ENCODE peak calls at places on chromosomes 7 and 10, in six cellular contexts. I, W, Z, F, E and M are unnamed samples.

GRCh38 chr7:118657391-118658005 is 433.0 kb downstream of the ANKRD7 start:
- DNase-seq in I (no peak), W (no peak), Z (no peak), F (no peak), E (no peak), M (no peak)

GRCh38 chr7:158988302-158988862 is 132.0 kb downstream of the DYNC2I1 start:
- DNase-seq in I (no peak), W (no peak), Z (no peak), F (no peak), E (no peak), M (no peak)

GRCh38 chr7:49773082-49773938 is at the start of gene VWC2:
- DNase-seq in I (no peak), W (peak), Z (no peak), F (no peak), E (peak), M (no peak)

GRCh38 chr7:46512901-46513431 is 591.9 kb upstream of the IGFBP3 start:
- DNase-seq in I (peak), W (no peak), Z (no peak), F (peak), E (no peak), M (no peak)

GRCh38 chr7:48839108-48839507 is 85.2 kb upstream of the CDC14C start:
- DNase-seq in I (no peak), W (no peak), Z (no peak), F (no peak), E (no peak), M (no peak)

GRCh38 chr7:20235303-20235702 is 18.1 kb upstream of the MACC1 start:
- DNase-seq in I (no peak), W (no peak), Z (no peak), F (no peak), E (no peak), M (no peak)

GRCh38 chr7:90772410-90772809 is 176.3 kb downstream of the CDK14 start:
- DNase-seq in I (no peak), W (no peak), Z (no peak), F (no peak), E (no peak), M (no peak)

GRCh38 chr10:32112055-32112454 is 55.8 kb upstream of the KIF5B start:
- DNase-seq in I (no peak), W (peak), Z (no peak), F (peak), E (no peak), M (no peak)

GRCh38 chr10:49009231-49009979 is 69.8 kb upstream of the LRRC18 start:
- DNase-seq in I (no peak), W (no peak), Z (peak), F (no peak), E (no peak), M (no peak)

GRCh38 chr7:116441534-116441933 is 58.0 kb upstream of the CAV2 start:
- DNase-seq in I (no peak), W (no peak), Z (no peak), F (peak), E (no peak), M (no peak)

GRCh38 chr7:2475678-2476015 is 551 bp downstream of the GRIFIN start:
- DNase-seq in I (no peak), W (peak), Z (no peak), F (no peak), E (no peak), M (no peak)

GRCh38 chr7:108448777-108449576 is 7.3 kb downstream of the NRCAM start:
- DNase-seq in I (no peak), W (no peak), Z (no peak), F (no peak), E (no peak), M (no peak)

GRCh38 chr7:50362142-50362541 is 57.6 kb downstream of the IKZF1 start:
- DNase-seq in I (no peak), W (no peak), Z (no peak), F (no peak), E (no peak), M (no peak)

DNA sequence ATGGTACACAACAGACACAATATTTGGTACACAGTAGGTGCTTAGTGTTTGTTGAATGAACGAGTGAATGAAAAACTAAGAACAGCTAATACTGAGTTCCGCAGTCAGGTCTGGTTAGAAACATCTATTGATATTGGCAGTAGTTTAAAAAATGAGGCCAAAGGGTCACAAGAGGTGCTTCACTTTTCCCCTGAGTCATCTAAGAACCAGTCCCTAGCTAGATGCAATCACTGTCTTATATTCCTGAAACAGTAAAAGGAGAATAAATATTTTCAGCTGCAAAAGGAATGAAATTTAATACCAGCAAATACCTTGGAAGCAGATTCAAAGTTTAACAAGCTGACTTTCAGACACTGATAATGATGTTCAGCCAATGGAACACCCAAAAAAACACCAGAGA is 54.5 kb downstream of the SCRN1 start:
- DNase-seq in I (no peak), W (no peak), Z (no peak), F (no peak), E (no peak), M (no peak)
- TF ChIP-seq CTCF in I (no peak), W (no peak), Z (no peak), F (no peak), E (no peak), M (no peak)

GRCh38 chr10:57786850-57787750 is 480.6 kb downstream of the IPMK start:
- DNase-seq in I (no peak), W (no peak), Z (no peak), F (no peak), E (peak), M (no peak)
- TF ChIP-seq CTCF in I (no peak), W (no peak), Z (no peak), F (no peak), E (no peak), M (no peak)

GRCh38 chr7:102286237-102287081 is at the start of gene SH2B2:
- DNase-seq in I (peak), W (peak), Z (no peak), F (peak), E (peak), M (peak)
- TF ChIP-seq CTCF in I (no peak), W (no peak), Z (no peak), F (peak), E (no peak), M (no peak)

GRCh38 chr7:157138424-157139141 is at the start of gene UBE3C:
- DNase-seq in I (peak), W (peak), Z (peak), F (peak), E (peak), M (peak)
- TF ChIP-seq CTCF in I (no peak), W (no peak), Z (no peak), F (no peak), E (no peak), M (no peak)

GRCh38 chr7:823639-824038 is 8.6 kb upstream of the SUN1 start:
- DNase-seq in I (peak), W (peak), Z (no peak), F (no peak), E (no peak), M (no peak)

GRCh38 chr7:825386-825785 is 6.9 kb upstream of the SUN1 start:
- DNase-seq in I (no peak), W (peak), Z (no peak), F (no peak), E (no peak), M (no peak)

GRCh38 chr7:824106-824505 is 8.2 kb upstream of the SUN1 start:
- DNase-seq in I (no peak), W (no peak), Z (no peak), F (no peak), E (no peak), M (no peak)

GRCh38 chr7:826230-826905 is 5.9 kb upstream of the SUN1 start:
- DNase-seq in I (no peak), W (peak), Z (no peak), F (no peak), E (no peak), M (no peak)

DNA sequence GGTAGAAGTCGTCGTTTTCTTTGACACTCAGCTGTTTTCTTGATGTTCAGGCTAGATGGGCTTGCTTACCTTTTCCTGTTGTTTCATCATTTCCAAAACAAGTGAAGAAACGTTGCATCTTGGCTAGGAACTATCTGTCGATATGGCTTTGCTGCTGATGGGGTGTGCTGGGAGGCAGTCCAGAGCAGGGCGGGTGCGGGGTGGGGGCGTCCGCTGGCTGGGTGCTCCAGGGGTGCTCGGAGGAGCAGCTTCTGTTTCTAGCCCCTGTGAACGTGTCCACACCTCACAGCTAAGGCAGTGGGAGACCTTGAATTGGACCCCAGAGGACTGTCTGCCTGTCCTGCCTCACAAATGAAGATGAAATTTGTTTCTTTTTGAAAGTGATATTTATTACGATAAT is 7.6 kb upstream of the SUN1 start:
- DNase-seq in I (no peak), W (no peak), Z (no peak), F (no peak), E (no peak), M (no peak)
- TF ChIP-seq CTCF in I (no peak), W (no peak), Z (no peak), F (no peak), E (no peak), M (no peak)

GRCh38 chr10:104297697-104298660 is 29.0 kb downstream of the GSTO2 start:
- DNase-seq in I (no peak), W (no peak), Z (no peak), F (peak), E (peak), M (no peak)
- TF ChIP-seq CTCF in I (no peak), W (peak), Z (peak), F (peak), E (peak), M (peak)

DNA sequence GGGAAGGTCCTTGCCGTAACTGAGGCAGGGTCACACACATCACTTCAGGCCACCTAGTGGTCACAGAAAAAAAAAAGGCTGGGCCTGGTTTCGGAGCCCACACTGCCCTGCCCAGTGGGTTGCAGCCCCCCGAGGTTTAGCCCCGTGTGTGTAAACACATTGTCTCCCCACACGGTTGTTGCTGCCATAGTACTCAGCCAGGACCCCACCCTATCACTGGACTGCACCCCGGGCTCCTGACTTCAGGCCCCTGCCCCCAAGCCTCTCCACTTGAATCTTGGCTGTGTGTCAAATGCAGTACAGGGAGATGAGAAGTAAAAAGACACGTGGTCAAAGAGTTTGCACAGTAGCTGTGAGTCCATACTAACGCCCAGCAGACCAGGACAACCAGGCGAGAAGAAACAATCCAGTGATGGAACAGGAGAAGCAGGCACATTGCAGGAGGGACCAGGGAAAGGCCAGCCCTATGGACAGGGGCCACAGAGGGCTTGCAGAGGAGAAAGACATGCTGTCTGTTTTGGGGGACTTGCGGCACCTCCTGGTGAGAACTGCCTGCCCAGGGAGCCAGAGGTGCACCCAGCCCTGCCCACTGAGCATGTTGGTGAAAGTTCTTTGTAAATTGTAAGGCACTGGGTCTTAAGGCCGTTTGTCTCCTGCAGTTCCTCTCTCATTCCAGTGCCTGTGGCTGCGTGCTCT is 91.3 kb upstream of the MACROH2A2 start:
- DNase-seq in I (peak), W (peak), Z (peak), F (peak), E (no peak), M (peak)
- TF ChIP-seq CTCF in I (peak), W (peak), Z (peak), F (peak), E (peak), M (peak)

GRCh38 chr10:561721-562120 is 127.7 kb downstream of the DIP2C start:
- DNase-seq in I (no peak), W (no peak), Z (no peak), F (no peak), E (no peak), M (no peak)
- TF ChIP-seq CTCF in I (no peak), W (no peak), Z (no peak), F (no peak), E (no peak), M (no peak)

DNA sequence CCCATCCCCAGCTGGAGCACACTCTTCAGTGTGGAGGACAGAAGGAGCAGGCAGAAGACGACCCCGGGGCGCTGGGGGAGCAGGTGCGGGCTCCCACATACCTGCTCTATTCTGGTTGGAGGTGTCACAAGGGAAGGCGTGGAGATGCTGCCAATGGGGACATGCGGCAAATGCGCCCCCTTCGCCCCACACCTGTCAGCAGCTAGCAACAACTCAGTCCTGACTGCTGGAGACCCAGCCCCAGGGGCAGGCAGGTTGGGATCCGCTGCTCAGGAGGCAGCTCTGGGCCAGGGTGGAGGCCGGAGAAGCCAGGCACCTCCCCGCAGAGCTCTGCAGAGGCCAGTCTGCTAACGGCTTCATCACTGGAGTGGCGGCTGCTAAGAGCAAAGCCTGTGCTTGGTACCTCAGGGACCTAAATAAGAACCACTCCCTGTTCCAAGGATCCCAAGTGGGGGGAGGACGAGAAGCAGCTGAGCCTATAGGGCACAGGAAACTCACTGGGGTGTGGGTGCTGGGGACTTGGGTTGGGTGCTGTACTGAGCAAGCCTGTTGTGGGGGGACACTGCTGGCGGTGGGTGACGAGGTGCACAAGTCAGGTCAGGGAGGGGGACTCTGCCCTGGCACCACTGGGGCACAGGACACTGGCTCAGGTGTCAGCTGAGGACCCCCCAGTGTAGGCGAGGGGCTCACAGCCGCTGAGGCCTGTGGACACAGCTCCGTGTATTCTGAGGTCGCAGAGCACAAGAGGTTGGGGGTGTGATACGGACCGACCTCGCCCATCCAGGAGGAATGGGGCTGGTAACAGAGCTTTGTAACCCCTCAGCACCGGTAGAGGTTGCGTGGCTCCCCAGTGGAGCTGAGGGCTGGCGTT is 19.2 kb upstream of the GPR146 start:
- DNase-seq in I (no peak), W (no peak), Z (no peak), F (no peak), E (no peak), M (no peak)
- TF ChIP-seq CTCF in I (no peak), W (no peak), Z (no peak), F (no peak), E (no peak), M (no peak)

GRCh38 chr7:153404124-153404523 is 644.6 kb downstream of the ACTR3B start:
- DNase-seq in I (no peak), W (no peak), Z (no peak), F (no peak), E (no peak), M (no peak)
- TF ChIP-seq CTCF in I (no peak), W (no peak), Z (no peak), F (no peak), E (no peak), M (no peak)